ENCODE peak calls at places on chromosomes 5 and 9, in seven cellular contexts. One of them, this sample, is unnamed.
A peak's percentile ranks its signal among the peaks of the same experiment; 100 is the strongest.

GRCh38 chr9:111961575-111961974 is 65.0 kb downstream of the UGCG start:
- DNase-seq in mesendoderm: no peak
- DNase-seq in adrenal gland: no peak
- DNase-seq in cardiac muscle cell: no peak
- DNase-seq in CD8-positive, alpha-beta memory T cell: no peak
- DNase-seq in ascending aorta: no peak
- DNase-seq in WERI-Rb-1: no peak
- DNase-seq in this sample: no peak

GRCh38 chr9:16985559-16986348 is 115.3 kb upstream of the BNC2 start:
- DNase-seq in adrenal gland: no peak
- DNase-seq in ascending aorta: peak; percentile 96
- DNase-seq in CD8-positive, alpha-beta memory T cell: no peak
- DNase-seq in mesendoderm: no peak
- DNase-seq in WERI-Rb-1: no peak
- DNase-seq in cardiac muscle cell: peak; percentile 53
- DNase-seq in this sample: no peak

GRCh38 chr9:27539479-27540441 is 10.1 kb upstream of the MOB3B start:
- DNase-seq in ascending aorta: peak; percentile 77
- DNase-seq in WERI-Rb-1: no peak
- DNase-seq in mesendoderm: no peak
- DNase-seq in cardiac muscle cell: peak; percentile 77
- DNase-seq in adrenal gland: no peak
- DNase-seq in CD8-positive, alpha-beta memory T cell: no peak
- DNase-seq in this sample: no peak

GRCh38 chr5:3027185-3027865 is 275.8 kb upstream of the IRX2 start:
- DNase-seq in ascending aorta: no peak
- DNase-seq in CD8-positive, alpha-beta memory T cell: no peak
- DNase-seq in adrenal gland: no peak
- DNase-seq in cardiac muscle cell: no peak
- DNase-seq in mesendoderm: no peak
- DNase-seq in WERI-Rb-1: no peak
- DNase-seq in this sample: no peak

GRCh38 chr9:18861599-18862546 is 171.1 kb downstream of the SAXO1 start:
- DNase-seq in cardiac muscle cell: peak; percentile 76
- DNase-seq in WERI-Rb-1: no peak
- DNase-seq in ascending aorta: peak; percentile 78
- DNase-seq in CD8-positive, alpha-beta memory T cell: no peak
- DNase-seq in adrenal gland: no peak
- DNase-seq in mesendoderm: peak; percentile 44
- DNase-seq in this sample: peak; percentile 44

GRCh38 chr5:178496661-178497060 is 93.5 kb downstream of the COL23A1 start:
- DNase-seq in cardiac muscle cell: no peak
- DNase-seq in WERI-Rb-1: no peak
- DNase-seq in ascending aorta: no peak
- DNase-seq in adrenal gland: no peak
- DNase-seq in mesendoderm: no peak
- DNase-seq in CD8-positive, alpha-beta memory T cell: no peak
- DNase-seq in this sample: no peak

GRCh38 chr9:132571806-132572600 is 10.4 kb upstream of the BARHL1 start:
- DNase-seq in CD8-positive, alpha-beta memory T cell: no peak
- DNase-seq in adrenal gland: no peak
- DNase-seq in ascending aorta: no peak
- DNase-seq in cardiac muscle cell: no peak
- DNase-seq in WERI-Rb-1: no peak
- DNase-seq in mesendoderm: no peak
- DNase-seq in this sample: no peak

GRCh38 chr5:85293139-85293785 is 908.6 kb upstream of the EDIL3 start:
- DNase-seq in WERI-Rb-1: no peak
- DNase-seq in mesendoderm: no peak
- DNase-seq in CD8-positive, alpha-beta memory T cell: no peak
- DNase-seq in cardiac muscle cell: peak; percentile 24
- DNase-seq in adrenal gland: no peak
- DNase-seq in ascending aorta: no peak
- DNase-seq in this sample: no peak

GRCh38 chr5:127568166-127568565 is 50.7 kb downstream of the PRRC1 start:
- DNase-seq in CD8-positive, alpha-beta memory T cell: no peak
- DNase-seq in mesendoderm: no peak
- DNase-seq in cardiac muscle cell: no peak
- DNase-seq in ascending aorta: no peak
- DNase-seq in WERI-Rb-1: no peak
- DNase-seq in adrenal gland: no peak
- DNase-seq in this sample: no peak

GRCh38 chr5:165076686-165077085 is 1571.3 kb downstream of the MAT2B start:
- DNase-seq in WERI-Rb-1: no peak
- DNase-seq in CD8-positive, alpha-beta memory T cell: no peak
- DNase-seq in ascending aorta: no peak
- DNase-seq in mesendoderm: peak; percentile 7
- DNase-seq in cardiac muscle cell: no peak
- DNase-seq in adrenal gland: no peak
- DNase-seq in this sample: no peak

GRCh38 chr5:179162351-179163235 is 102.4 kb downstream of the ZNF354C start:
- DNase-seq in WERI-Rb-1: no peak
- DNase-seq in CD8-positive, alpha-beta memory T cell: no peak
- DNase-seq in ascending aorta: no peak
- DNase-seq in adrenal gland: no peak
- DNase-seq in mesendoderm: no peak
- DNase-seq in cardiac muscle cell: no peak
- DNase-seq in this sample: no peak

GRCh38 chr9:136145580-136145979 is 26.9 kb upstream of the TMEM250 start:
- DNase-seq in adrenal gland: no peak
- DNase-seq in CD8-positive, alpha-beta memory T cell: no peak
- DNase-seq in ascending aorta: no peak
- DNase-seq in WERI-Rb-1: no peak
- DNase-seq in mesendoderm: no peak
- DNase-seq in cardiac muscle cell: no peak
- DNase-seq in this sample: no peak

GRCh38 chr5:78792342-78793055 is 143.9 kb upstream of the LHFPL2 start:
- DNase-seq in CD8-positive, alpha-beta memory T cell: no peak
- DNase-seq in WERI-Rb-1: no peak
- DNase-seq in ascending aorta: no peak
- DNase-seq in cardiac muscle cell: no peak
- DNase-seq in adrenal gland: no peak
- DNase-seq in mesendoderm: no peak
- DNase-seq in this sample: no peak

GRCh38 chr5:141942185-141942857 is 15.7 kb downstream of the PCDH12 start:
- DNase-seq in CD8-positive, alpha-beta memory T cell: no peak
- DNase-seq in WERI-Rb-1: no peak
- DNase-seq in adrenal gland: no peak
- DNase-seq in mesendoderm: no peak
- DNase-seq in cardiac muscle cell: no peak
- DNase-seq in ascending aorta: no peak
- DNase-seq in this sample: no peak

GRCh38 chr5:31442253-31442820 is 89.6 kb downstream of the DROSHA start:
- DNase-seq in CD8-positive, alpha-beta memory T cell: no peak
- DNase-seq in cardiac muscle cell: no peak
- DNase-seq in adrenal gland: no peak
- DNase-seq in ascending aorta: no peak
- DNase-seq in WERI-Rb-1: no peak
- DNase-seq in mesendoderm: no peak
- DNase-seq in this sample: no peak

DNA sequence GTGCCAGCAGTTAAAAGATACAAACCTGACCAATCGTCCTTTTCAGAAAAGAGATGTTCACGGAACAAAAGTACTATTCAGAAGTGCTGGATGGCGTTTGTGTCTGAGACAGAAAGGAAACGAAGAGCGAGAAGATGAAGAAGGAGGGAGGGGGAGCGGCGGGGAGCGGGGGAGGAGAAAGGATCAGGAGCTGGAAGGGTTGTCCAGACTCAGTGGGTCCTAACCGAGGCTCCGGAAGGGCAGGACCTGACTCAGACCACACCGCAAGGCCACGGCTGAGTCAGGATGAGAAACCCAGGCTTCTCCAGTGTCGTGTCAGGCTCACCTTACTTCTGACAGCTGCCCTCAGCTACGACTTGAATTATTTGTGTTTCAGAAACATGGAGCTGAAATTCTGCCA is 46.2 kb downstream of the PAX5 start:
- DNase-seq in cardiac muscle cell: no peak
- DNase-seq in adrenal gland: no peak
- DNase-seq in mesendoderm: no peak
- DNase-seq in ascending aorta: no peak
- DNase-seq in WERI-Rb-1: no peak
- DNase-seq in CD8-positive, alpha-beta memory T cell: no peak
- DNase-seq in this sample: peak; percentile 57
- H3K4me3 ChIP-seq in cardiac muscle cell: no peak overlapping the region
- H3K4me3 ChIP-seq in adrenal gland: no peak overlapping the region
- H3K4me3 ChIP-seq in mesendoderm: no peak overlapping the region
- H3K4me3 ChIP-seq in ascending aorta: no peak overlapping the region
- H3K4me3 ChIP-seq in WERI-Rb-1: no peak overlapping the region
- H3K4me3 ChIP-seq in CD8-positive, alpha-beta memory T cell: no peak overlapping the region
- H3K4me3 ChIP-seq in this sample: no peak overlapping the region

GRCh38 chr9:92798358-92798757 is 33.7 kb upstream of the BICD2 start:
- DNase-seq in WERI-Rb-1: no peak
- DNase-seq in CD8-positive, alpha-beta memory T cell: no peak
- DNase-seq in mesendoderm: no peak
- DNase-seq in cardiac muscle cell: no peak
- DNase-seq in adrenal gland: no peak
- DNase-seq in ascending aorta: no peak
- DNase-seq in this sample: no peak
- H3K27me3 ChIP-seq in WERI-Rb-1: no peaks in the 10 kb centered on the region
- H3K27me3 ChIP-seq in CD8-positive, alpha-beta memory T cell: no peaks in the 10 kb centered on the region
- H3K27me3 ChIP-seq in mesendoderm: no peaks in the 10 kb centered on the region
- H3K27me3 ChIP-seq in cardiac muscle cell: peaks cover 28% of the 10 kb centered on the region
- H3K27me3 ChIP-seq in adrenal gland: peaks cover 15% of the 10 kb centered on the region
- H3K27me3 ChIP-seq in ascending aorta: no peaks in the 10 kb centered on the region
- H3K27me3 ChIP-seq in this sample: no peaks in the 10 kb centered on the region

DNA sequence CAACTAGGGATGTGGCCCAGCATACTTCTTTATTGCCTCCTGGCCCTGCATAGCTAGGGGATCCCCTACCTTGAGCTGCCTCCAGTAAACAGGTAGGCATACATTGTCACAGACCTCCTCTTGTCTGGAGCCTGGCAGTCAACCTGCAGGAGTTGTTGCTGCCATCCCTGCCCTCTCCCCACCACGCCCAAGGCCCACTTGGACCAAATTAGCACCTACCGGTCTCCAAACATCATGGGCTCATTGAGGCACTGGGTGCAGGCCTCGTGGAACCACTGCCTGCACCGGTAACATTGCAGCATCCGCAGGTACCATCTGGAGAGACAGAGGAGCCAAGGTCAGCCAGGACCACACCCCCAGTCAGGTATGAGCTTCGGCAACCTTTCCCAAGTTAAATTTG is 10.3 kb downstream of the PHF19 start:
- DNase-seq in WERI-Rb-1: no peak
- DNase-seq in adrenal gland: no peak
- DNase-seq in CD8-positive, alpha-beta memory T cell: no peak
- DNase-seq in mesendoderm: no peak
- DNase-seq in cardiac muscle cell: no peak
- DNase-seq in ascending aorta: no peak
- DNase-seq in this sample: peak; percentile 10
- H3K36me3 ChIP-seq in WERI-Rb-1: peaks cover 90% of the 10 kb centered on the region
- H3K36me3 ChIP-seq in adrenal gland: peaks cover 25% of the 10 kb centered on the region
- H3K36me3 ChIP-seq in CD8-positive, alpha-beta memory T cell: peaks cover 35% of the 10 kb centered on the region
- H3K36me3 ChIP-seq in mesendoderm: no peaks in the 10 kb centered on the region
- H3K36me3 ChIP-seq in cardiac muscle cell: no peaks in the 10 kb centered on the region
- H3K36me3 ChIP-seq in ascending aorta: peaks cover 45% of the 10 kb centered on the region
- H3K36me3 ChIP-seq in this sample: peaks cover 14% of the 10 kb centered on the region

GRCh38 chr9:131348631-131349521 is 45.0 kb upstream of the PRRC2B start:
- DNase-seq in ascending aorta: no peak
- DNase-seq in cardiac muscle cell: no peak
- DNase-seq in WERI-Rb-1: peak; percentile 33
- DNase-seq in CD8-positive, alpha-beta memory T cell: no peak
- DNase-seq in mesendoderm: peak; percentile 46
- DNase-seq in adrenal gland: no peak
- DNase-seq in this sample: peak; percentile 70
- H3K4me3 ChIP-seq in ascending aorta: no peak overlapping the region
- H3K4me3 ChIP-seq in cardiac muscle cell: no peak overlapping the region
- H3K4me3 ChIP-seq in WERI-Rb-1: no peak overlapping the region
- H3K4me3 ChIP-seq in CD8-positive, alpha-beta memory T cell: no peak overlapping the region
- H3K4me3 ChIP-seq in mesendoderm: no peak overlapping the region
- H3K4me3 ChIP-seq in adrenal gland: no peak overlapping the region
- H3K4me3 ChIP-seq in this sample: no peak overlapping the region

DNA sequence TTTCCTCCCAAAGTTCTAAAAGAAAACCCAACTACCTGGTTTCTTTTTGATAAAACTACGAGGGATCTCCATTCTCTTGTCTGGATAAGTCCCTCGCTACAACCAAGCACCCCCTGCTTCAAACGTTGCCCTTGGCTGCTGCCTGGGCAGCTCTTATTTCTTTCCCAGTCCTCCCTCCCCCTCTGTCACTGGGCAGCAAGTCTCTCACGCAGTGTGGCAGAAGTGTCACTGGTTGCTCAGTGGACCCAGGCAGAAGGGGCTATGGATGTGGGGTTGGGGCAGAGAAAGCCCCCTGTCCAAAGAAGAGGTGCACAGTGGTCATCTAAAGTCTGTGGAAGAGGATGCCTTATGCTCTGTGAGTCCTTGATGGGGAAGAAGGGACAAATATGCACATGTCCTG is 7.2 kb upstream of the SMIM32 start:
- DNase-seq in cardiac muscle cell: no peak
- DNase-seq in adrenal gland: no peak
- DNase-seq in CD8-positive, alpha-beta memory T cell: no peak
- DNase-seq in ascending aorta: no peak
- DNase-seq in WERI-Rb-1: no peak
- DNase-seq in mesendoderm: no peak
- DNase-seq in this sample: peak; percentile 7
- H3K27me3 ChIP-seq in cardiac muscle cell: peaks cover 14% of the 10 kb centered on the region
- H3K27me3 ChIP-seq in adrenal gland: no peaks in the 10 kb centered on the region
- H3K27me3 ChIP-seq in CD8-positive, alpha-beta memory T cell: no peaks in the 10 kb centered on the region
- H3K27me3 ChIP-seq in ascending aorta: no peaks in the 10 kb centered on the region
- H3K27me3 ChIP-seq in WERI-Rb-1: no peaks in the 10 kb centered on the region
- H3K27me3 ChIP-seq in mesendoderm: no peaks in the 10 kb centered on the region
- H3K27me3 ChIP-seq in this sample: peaks cover 71% of the 10 kb centered on the region

GRCh38 chr9:129631673-129632129 is 5.7 kb downstream of the NTMT1 start:
- DNase-seq in CD8-positive, alpha-beta memory T cell: no peak
- DNase-seq in adrenal gland: no peak
- DNase-seq in ascending aorta: no peak
- DNase-seq in cardiac muscle cell: no peak
- DNase-seq in mesendoderm: no peak
- DNase-seq in WERI-Rb-1: no peak
- DNase-seq in this sample: no peak

GRCh38 chr9:129632460-129632859 is 6.5 kb downstream of the NTMT1 start:
- DNase-seq in ascending aorta: no peak
- DNase-seq in cardiac muscle cell: no peak
- DNase-seq in adrenal gland: no peak
- DNase-seq in mesendoderm: no peak
- DNase-seq in WERI-Rb-1: no peak
- DNase-seq in CD8-positive, alpha-beta memory T cell: no peak
- DNase-seq in this sample: no peak

GRCh38 chr9:129635099-129635803 is 6.7 kb downstream of the ASB6 start:
- DNase-seq in ascending aorta: no peak
- DNase-seq in mesendoderm: no peak
- DNase-seq in adrenal gland: no peak
- DNase-seq in CD8-positive, alpha-beta memory T cell: no peak
- DNase-seq in WERI-Rb-1: no peak
- DNase-seq in cardiac muscle cell: no peak
- DNase-seq in this sample: no peak

GRCh38 chr9:129633207-129633606 is 7.2 kb downstream of the NTMT1 start:
- DNase-seq in mesendoderm: no peak
- DNase-seq in adrenal gland: no peak
- DNase-seq in cardiac muscle cell: no peak
- DNase-seq in CD8-positive, alpha-beta memory T cell: no peak
- DNase-seq in ascending aorta: no peak
- DNase-seq in WERI-Rb-1: no peak
- DNase-seq in this sample: no peak

GRCh38 chr9:129633848-129634247 is 7.9 kb downstream of the NTMT1 start:
- DNase-seq in mesendoderm: no peak
- DNase-seq in ascending aorta: no peak
- DNase-seq in CD8-positive, alpha-beta memory T cell: no peak
- DNase-seq in cardiac muscle cell: no peak
- DNase-seq in WERI-Rb-1: no peak
- DNase-seq in adrenal gland: no peak
- DNase-seq in this sample: no peak
- H3K36me3 ChIP-seq in mesendoderm: peaks cover 17% of the 10 kb centered on the region
- H3K36me3 ChIP-seq in ascending aorta: peaks cover 65% of the 10 kb centered on the region
- H3K36me3 ChIP-seq in CD8-positive, alpha-beta memory T cell: peaks cover 43% of the 10 kb centered on the region
- H3K36me3 ChIP-seq in cardiac muscle cell: peaks cover 22% of the 10 kb centered on the region
- H3K36me3 ChIP-seq in WERI-Rb-1: peaks cover 96% of the 10 kb centered on the region
- H3K36me3 ChIP-seq in adrenal gland: peaks cover 61% of the 10 kb centered on the region
- H3K36me3 ChIP-seq in this sample: peaks cover 31% of the 10 kb centered on the region

This sample was measured in H7.